ENCODE peak calls at places on chromosomes 12 and 14, in ten cellular contexts. N is activated CD8-positive, alpha-beta memory T cell treated with anti-CD3 and anti-CD28 coated beads, Interleukin-2, amount 50 U/mL, for 4 hours; Q is NCI-H1048; T is stimulated activated CD4-positive, alpha-beta T cell treated with anti-CD3 and anti-CD28 coated beads, Interleukin-1b, Interleukin-23, amount 100 ng/mL, for 1 hour; B is GM03348; A is ELF-1; I is RKO; H is natural killer cell treated with Interleukin-12 subunit alpha and Interleukin-12 subunit beta and Interleukin-15 and Interleukin-18, amount 100 ng/mL, for 72 hours; G is NCI-H2081; C is amniotic epithelial cell. W is an unnamed sample.

GRCh38 chr12:62963642-62964041 is 28.7 kb upstream of the PPM1H start:
- DNase-seq in N (no peak), Q (no peak), T (no peak), B (no peak), A (no peak), I (no peak), H (no peak), G (no peak), C (no peak), W (no peak)

GRCh38 chr14:53951661-53952265 is 4.9 kb downstream of the BMP4 start:
- DNase-seq in N (no peak), Q (no peak), T (no peak), B (no peak), A (peak; percentile 77), I (no peak), H (no peak), G (no peak), C (no peak), W (no peak)

GRCh38 chr12:132806857-132807256 is 21.8 kb downstream of the GOLGA3 start:
- DNase-seq in N (peak; percentile 42), Q (no peak), T (no peak), B (no peak), A (no peak), I (no peak), H (no peak), G (no peak), C (no peak), W (no peak)

GRCh38 chr12:12592930-12593329 is 18.7 kb upstream of the CREBL2 start:
- DNase-seq in N (no peak), Q (no peak), T (no peak), B (peak; percentile 44), A (no peak), I (peak; percentile 30), H (no peak), G (no peak), C (peak; percentile 39), W (no peak)

GRCh38 chr12:57816855-57817151 is 1.7 kb downstream of the AVIL start:
- DNase-seq in N (no peak), Q (no peak), T (no peak), B (peak; percentile 76), A (no peak), I (no peak), H (no peak), G (no peak), C (peak; percentile 66), W (no peak)

GRCh38 chr12:70744133-70744532 is 106.9 kb upstream of the PTPRB start:
- DNase-seq in N (no peak), Q (no peak), T (no peak), B (no peak), A (no peak), I (no peak), H (no peak), G (no peak), C (peak; percentile 6), W (no peak)

GRCh38 chr12:121580959-121581680 is at the start of gene KDM2B:
- DNase-seq in N (no peak), Q (no peak), T (no peak), B (no peak), A (peak; percentile 79), I (no peak), H (no peak), G (peak; percentile 45), C (peak; percentile 64), W (peak; percentile 28)

GRCh38 chr12:66061076-66061475 is 69.5 kb downstream of the LLPH start:
- DNase-seq in N (no peak), Q (no peak), T (no peak), B (no peak), A (no peak), I (no peak), H (no peak), G (no peak), C (no peak), W (no peak)

GRCh38 chr14:63435838-63436237 is 107.3 kb downstream of the PPP2R5E start:
- DNase-seq in N (no peak), Q (no peak), T (no peak), B (peak; percentile 78), A (no peak), I (no peak), H (no peak), G (peak; percentile 3), C (peak; percentile 83), W (no peak)

GRCh38 chr12:50222275-50222783 is 55.2 kb upstream of the CERS5 start:
- DNase-seq in N (no peak), Q (peak; percentile 30), T (no peak), B (peak; percentile 84), A (peak; percentile 77), I (peak; percentile 91), H (no peak), G (peak; percentile 80), C (peak; percentile 93), W (no peak)

GRCh38 chr12:2052861-2053674 is at the start of gene CACNA1C:
- DNase-seq in N (no peak), Q (no peak), T (no peak), B (peak; percentile 93), A (peak; percentile 68), I (no peak), H (no peak), G (peak; percentile 71), C (peak; percentile 45), W (peak; percentile 46)

GRCh38 chr12:130161261-130162231 is 718 bp upstream of the FZD10 start:
- DNase-seq in N (no peak), Q (no peak), T (no peak), B (no peak), A (peak; percentile 93), I (no peak), H (no peak), G (no peak), C (no peak), W (no peak)

GRCh38 chr12:69898236-69898635 is 73.2 kb downstream of the MYRFL start:
- DNase-seq in N (no peak), Q (no peak), T (no peak), B (peak; percentile 54), A (no peak), I (no peak), H (no peak), G (no peak), C (peak; percentile 61), W (no peak)

GRCh38 chr14:94173471-94173884 is 644 bp upstream of the PPP4R4 start:
- DNase-seq in N (peak; percentile 20), Q (no peak), T (no peak), B (peak; percentile 7), A (no peak), I (no peak), H (no peak), G (no peak), C (no peak), W (no peak)

GRCh38 chr14:85122690-85123089 is 407.3 kb upstream of the FLRT2 start:
- DNase-seq in N (no peak), Q (peak; percentile 4), T (no peak), B (no peak), A (no peak), I (no peak), H (no peak), G (no peak), C (peak; percentile 79), W (no peak)

GRCh38 chr12:68276400-68276930 is 23.1 kb upstream of the IL22 start:
- DNase-seq in N (no peak), Q (no peak), T (no peak), B (no peak), A (no peak), I (no peak), H (no peak), G (no peak), C (peak; percentile 37), W (no peak)

GRCh38 chr12:80509781-80510556 is 65.9 kb downstream of the PTPRQ start:
- DNase-seq in N (no peak), Q (no peak), T (no peak), B (peak; percentile 22), A (no peak), I (no peak), H (no peak), G (peak; percentile 15), C (peak; percentile 58), W (no peak)

GRCh38 chr12:26359576-26359975 is 164.2 kb downstream of the SSPN start:
- DNase-seq in N (no peak), Q (no peak), T (no peak), B (no peak), A (no peak), I (no peak), H (no peak), G (no peak), C (no peak), W (no peak)

GRCh38 chr12:44247588-44247987 is 411.7 kb downstream of the TMEM117 start:
- DNase-seq in N (no peak), Q (no peak), T (no peak), B (no peak), A (peak; percentile 15), I (no peak), H (no peak), G (no peak), C (no peak), W (no peak)

GRCh38 chr12:80593766-80594165 is 113.7 kb upstream of the MYF6 start:
- DNase-seq in N (no peak), Q (no peak), T (no peak), B (peak; percentile 59), A (no peak), I (no peak), H (no peak), G (no peak), C (peak; percentile 73), W (no peak)

GRCh38 chr12:32884962-32885361 is 11.6 kb downstream of the PKP2 start:
- DNase-seq in N (no peak), Q (no peak), T (no peak), B (no peak), A (no peak), I (no peak), H (no peak), G (no peak), C (no peak), W (no peak)

GRCh38 chr12:121189887-121190155 is 20.1 kb upstream of the P2RX4 start:
- DNase-seq in N (no peak), Q (no peak), T (no peak), B (no peak), A (no peak), I (no peak), H (no peak), G (no peak), C (no peak), W (no peak)

GRCh38 chr12:48078901-48079300 is 27.0 kb downstream of the SENP1 start:
- DNase-seq in N (no peak), Q (no peak), T (no peak), B (peak; percentile 34), A (no peak), I (no peak), H (no peak), G (no peak), C (peak; percentile 71), W (no peak)

GRCh38 chr14:64855732-64856527 is 23.8 kb downstream of the SPTB start:
- DNase-seq in N (no peak), Q (no peak), T (no peak), B (no peak), A (peak; percentile 38), I (no peak), H (no peak), G (no peak), C (no peak), W (no peak)

GRCh38 chr14:55427439-55427838 is 13.0 kb downstream of the TBPL2 start:
- DNase-seq in N (no peak), Q (no peak), T (no peak), B (no peak), A (peak; percentile 31), I (peak; percentile 30), H (no peak), G (no peak), C (no peak), W (no peak)

GRCh38 chr12:83656004-83656403 is 969.3 kb downstream of the TMTC2 start:
- DNase-seq in N (no peak), Q (no peak), T (no peak), B (no peak), A (no peak), I (no peak), H (no peak), G (no peak), C (no peak), W (no peak)

GRCh38 chr12:2003676-2004112 is 563 bp downstream of the DCP1B start:
- DNase-seq in N (no peak), Q (no peak), T (no peak), B (peak; percentile 35), A (no peak), I (peak; percentile 45), H (no peak), G (no peak), C (no peak), W (no peak)

GRCh38 chr12:52351196-52352059 is 15.9 kb downstream of the KRT85 start:
- DNase-seq in N (peak; percentile 63), Q (no peak), T (no peak), B (no peak), A (no peak), I (no peak), H (peak; percentile 65), G (no peak), C (no peak), W (no peak)

W was measured in activated T-helper 2 cell treated with anti-CD3 and anti-CD28 coated beads, Interferon-gamma antibody, Interleukin-2, Interleukin-4, amounts not matched to agents 10 μg/mL and 5 μg/mL and 100 μg/mL, durations not matched to agents 14 hours and 24 hours and 36 hours.